ENCODE peak calls at places on chromosomes 12 and 14, in four cellular contexts. Y is activated CD8-positive, alpha-beta memory T cell treated with anti-CD3 and anti-CD28 coated beads, Interleukin-2, amount 50 U/mL, for 4 hours; J is endothelial cell; E is WERI-Rb-1. U is an unnamed sample.

GRCh38 chr12:42997032-42997431 is 407.5 kb upstream of the PRICKLE1 start:
- DNase-seq in Y (no peak), J (no peak), E (no peak), U (no peak)

GRCh38 chr12:108321688-108322087 is 17.4 kb downstream of the CMKLR1 start:
- DNase-seq in Y (no peak), J (no peak), E (no peak), U (no peak)

GRCh38 chr14:80100681-80101080 is 110.6 kb downstream of the DIO2 start:
- DNase-seq in Y (no peak), J (no peak), E (no peak), U (no peak)

GRCh38 chr12:132196038-132196872 is 52.0 kb downstream of the NOC4L start:
- DNase-seq in Y (no peak), J (no peak), E (no peak), U (no peak)

GRCh38 chr14:33052899-33053400 is 114.3 kb downstream of the NPAS3 start:
- DNase-seq in Y (no peak), J (no peak), E (peak), U (no peak)

GRCh38 chr14:59632381-59632780 is 55.8 kb upstream of the CCDC175 start:
- DNase-seq in Y (no peak), J (peak), E (peak), U (peak)

GRCh38 chr14:105891631-105892452 is 365.5 kb downstream of the TMEM121 start:
- DNase-seq in Y (peak), J (no peak), E (peak), U (no peak)

GRCh38 chr12:22332191-22332590 is 2.3 kb downstream of the ST8SIA1 start:
- DNase-seq in Y (no peak), J (no peak), E (no peak), U (no peak)

GRCh38 chr12:127172857-127173256 is 1094.1 kb upstream of the TMEM132C start:
- DNase-seq in Y (no peak), J (no peak), E (peak), U (no peak)

GRCh38 chr14:90732142-90732541 is 84.1 kb downstream of the TTC7B start:
- DNase-seq in Y (no peak), J (no peak), E (no peak), U (no peak)

U was measured in HCT116.